ENCODE peak calls at places on chromosomes 1 and 21, in seven cellular contexts. One of them, this sample, is unnamed.

GRCh38 chr1:35577071-35577998 is 4.2 kb downstream of the TFAP2E start:
- DNase-seq in left lobe of liver: no peak
- DNase-seq in LoVo: no peak
- DNase-seq in heart left ventricle: no peak
- DNase-seq in C1 segment of cervical spinal cord: no peak
- DNase-seq in GM12892: peak; percentile 80
- DNase-seq in astrocyte of the hippocampus: no peak
- DNase-seq in this sample: no peak

GRCh38 chr1:230068952-230069684 is 2.1 kb downstream of the GALNT2 start:
- DNase-seq in left lobe of liver: no peak
- DNase-seq in LoVo: no peak
- DNase-seq in heart left ventricle: no peak
- DNase-seq in C1 segment of cervical spinal cord: no peak
- DNase-seq in GM12892: no peak
- DNase-seq in astrocyte of the hippocampus: peak; percentile 54
- DNase-seq in this sample: no peak

GRCh38 chr1:167695150-167695549 is 26.6 kb upstream of the MPZL1 start:
- DNase-seq in left lobe of liver: no peak
- DNase-seq in LoVo: no peak
- DNase-seq in heart left ventricle: no peak
- DNase-seq in C1 segment of cervical spinal cord: no peak
- DNase-seq in GM12892: no peak
- DNase-seq in astrocyte of the hippocampus: no peak
- DNase-seq in this sample: no peak

GRCh38 chr1:222629921-222630535 is 12.1 kb downstream of the MIA3 start:
- DNase-seq in left lobe of liver: no peak
- DNase-seq in LoVo: no peak
- DNase-seq in heart left ventricle: no peak
- DNase-seq in C1 segment of cervical spinal cord: no peak
- DNase-seq in GM12892: no peak
- DNase-seq in astrocyte of the hippocampus: peak; percentile 36
- DNase-seq in this sample: no peak

GRCh38 chr1:50704126-50704525 is 255.9 kb downstream of the FAF1 start:
- DNase-seq in left lobe of liver: no peak
- DNase-seq in LoVo: peak; percentile 28
- DNase-seq in heart left ventricle: no peak
- DNase-seq in C1 segment of cervical spinal cord: no peak
- DNase-seq in GM12892: peak; percentile 17
- DNase-seq in astrocyte of the hippocampus: peak; percentile 69
- DNase-seq in this sample: peak; percentile 16

GRCh38 chr1:191575180-191575579 is 583.1 kb upstream of the RGS18 start:
- DNase-seq in left lobe of liver: no peak
- DNase-seq in LoVo: no peak
- DNase-seq in heart left ventricle: no peak
- DNase-seq in C1 segment of cervical spinal cord: no peak
- DNase-seq in GM12892: no peak
- DNase-seq in astrocyte of the hippocampus: peak; percentile 7
- DNase-seq in this sample: no peak

GRCh38 chr1:46302091-46303037 is 1.1 kb downstream of the LRRC41 start:
- DNase-seq in left lobe of liver: peak; percentile 63
- DNase-seq in LoVo: peak; percentile 25
- DNase-seq in heart left ventricle: peak; percentile 54
- DNase-seq in C1 segment of cervical spinal cord: peak; percentile 57
- DNase-seq in GM12892: peak; percentile 76
- DNase-seq in astrocyte of the hippocampus: peak; percentile 80
- DNase-seq in this sample: peak; percentile 56

GRCh38 chr21:44531606-44532128 is 8.3 kb downstream of the KRTAP10-1 start:
- DNase-seq in left lobe of liver: peak; percentile 39
- DNase-seq in LoVo: no peak
- DNase-seq in heart left ventricle: no peak
- DNase-seq in C1 segment of cervical spinal cord: no peak
- DNase-seq in GM12892: no peak
- DNase-seq in astrocyte of the hippocampus: no peak
- DNase-seq in this sample: no peak

GRCh38 chr1:113223546-113223945 is 150.5 kb downstream of the LRIG2 start:
- DNase-seq in left lobe of liver: no peak
- DNase-seq in LoVo: no peak
- DNase-seq in heart left ventricle: peak; percentile 62
- DNase-seq in C1 segment of cervical spinal cord: no peak
- DNase-seq in GM12892: no peak
- DNase-seq in astrocyte of the hippocampus: no peak
- DNase-seq in this sample: no peak

GRCh38 chr1:77048615-77049005 is 170.6 kb downstream of the PIGK start:
- DNase-seq in left lobe of liver: no peak
- DNase-seq in LoVo: no peak
- DNase-seq in heart left ventricle: no peak
- DNase-seq in C1 segment of cervical spinal cord: no peak
- DNase-seq in GM12892: no peak
- DNase-seq in astrocyte of the hippocampus: no peak
- DNase-seq in this sample: no peak